ENCODE peak calls at places on chromosomes 12 and 14, in six cellular contexts. J is RWPE1; X is activated effector memory CD4-positive, alpha-beta T cell treated with Interleukin-2 at 50 U/mL for 16 hours; Z is HT1080; D is SW 1271; C is Calu3. S is an unnamed sample.

GRCh38 chr12:115794659-115795081 is 482.8 kb downstream of the MED13L start:
- DNase-seq in J (no peak), X (no peak), Z (no peak), D (no peak), C (no peak), S (no peak)

GRCh38 chr12:81598205-81598604 is 160.9 kb downstream of the PPFIA2 start:
- DNase-seq in J (no peak), X (no peak), Z (no peak), D (no peak), C (no peak), S (no peak)

GRCh38 chr14:101567252-101567651 is 6.0 kb downstream of the DIO3 start:
- DNase-seq in J (no peak), X (no peak), Z (no peak), D (no peak), C (no peak), S (no peak)

GRCh38 chr12:106010746-106011145 is 128.0 kb downstream of the NUAK1 start:
- DNase-seq in J (no peak), X (no peak), Z (no peak), D (no peak), C (no peak), S (no peak)

GRCh38 chr14:92513204-92513965 is at the start of gene RIN3:
- DNase-seq in J (peak), X (peak), Z (peak), D (no peak), C (peak), S (no peak)

GRCh38 chr14:34023824-34024767 is 73.2 kb upstream of the EGLN3 start:
- DNase-seq in J (no peak), X (no peak), Z (no peak), D (no peak), C (peak), S (no peak)

GRCh38 chr12:130787445-130788410 is 51.3 kb downstream of the STX2 start:
- DNase-seq in J (peak), X (no peak), Z (no peak), D (no peak), C (no peak), S (no peak)

GRCh38 chr12:114885501-114885900 is 201.5 kb upstream of the TBX3 start:
- DNase-seq in J (no peak), X (no peak), Z (no peak), D (no peak), C (no peak), S (no peak)

GRCh38 chr14:102723650-102724049 is 53.6 kb upstream of the TRAF3 start:
- DNase-seq in J (no peak), X (no peak), Z (no peak), D (no peak), C (no peak), S (no peak)

GRCh38 chr12:79638490-79638889 is 52.3 kb downstream of the PAWR start:
- DNase-seq in J (no peak), X (no peak), Z (no peak), D (no peak), C (no peak), S (no peak)

GRCh38 chr12:47946413-47947107 is 16.8 kb upstream of the TMEM106C start:
- DNase-seq in J (peak), X (no peak), Z (peak), D (no peak), C (no peak), S (no peak)

GRCh38 chr14:67416085-67416484 is 4.1 kb upstream of the PLEK2 start:
- DNase-seq in J (no peak), X (no peak), Z (no peak), D (no peak), C (no peak), S (no peak)

GRCh38 chr12:124509676-124510300 is 57.6 kb downstream of the NCOR2 start:
- DNase-seq in J (peak), X (no peak), Z (peak), D (peak), C (peak), S (no peak)

GRCh38 chr14:23173039-23173438 is 10.4 kb downstream of the SLC7A8 start:
- DNase-seq in J (no peak), X (no peak), Z (no peak), D (no peak), C (no peak), S (no peak)

GRCh38 chr12:132273992-132274334 is 55.4 kb downstream of the GALNT9 start:
- DNase-seq in J (no peak), X (no peak), Z (no peak), D (no peak), C (no peak), S (no peak)

GRCh38 chr12:49899286-49899843 is 4.3 kb downstream of the FAIM2 start:
- DNase-seq in J (no peak), X (no peak), Z (no peak), D (no peak), C (no peak), S (no peak)

GRCh38 chr12:65278576-65279386 is at the start of gene MSRB3:
- DNase-seq in J (peak), X (no peak), Z (peak), D (no peak), C (peak), S (no peak)

GRCh38 chr14:76773188-76773885 is 12.1 kb downstream of the VASH1 start:
- DNase-seq in J (peak), X (no peak), Z (peak), D (no peak), C (peak), S (peak)

GRCh38 chr12:47097276-47097896 is 17.6 kb upstream of the AMIGO2 start:
- DNase-seq in J (no peak), X (no peak), Z (no peak), D (no peak), C (no peak), S (no peak)

GRCh38 chr14:76647699-76648298 is 113.5 kb upstream of the VASH1 start:
- DNase-seq in J (peak), X (no peak), Z (peak), D (peak), C (peak), S (no peak)

GRCh38 chr12:120350576-120351350 is 18.2 kb downstream of the MSI1 start:
- DNase-seq in J (no peak), X (no peak), Z (no peak), D (no peak), C (no peak), S (no peak)

GRCh38 chr12:121925361-121925725 is 7.0 kb downstream of the CFAP251 start:
- DNase-seq in J (no peak), X (no peak), Z (no peak), D (no peak), C (no peak), S (no peak)

GRCh38 chr12:5498081-5498480 is 66.2 kb downstream of the NTF3 start:
- DNase-seq in J (no peak), X (no peak), Z (no peak), D (no peak), C (no peak), S (no peak)

GRCh38 chr14:27435923-27436674 is 838.3 kb upstream of the NOVA1 start:
- DNase-seq in J (no peak), X (no peak), Z (no peak), D (no peak), C (no peak), S (no peak)

GRCh38 chr12:16531623-16532022 is 74.3 kb downstream of the LMO3 start:
- DNase-seq in J (peak), X (no peak), Z (no peak), D (no peak), C (no peak), S (no peak)

GRCh38 chr14:61281186-61281676 is at the start of gene TMEM30B:
- DNase-seq in J (peak), X (peak), Z (no peak), D (no peak), C (peak), S (peak)

GRCh38 chr14:99322731-99323599 is 51.0 kb upstream of the BCL11B start:
- DNase-seq in J (no peak), X (no peak), Z (no peak), D (no peak), C (no peak), S (no peak)